ENCODE peak calls at places on chromosome 9, in five cellular contexts. K is stomach; F is CD8-positive, alpha-beta T cell; H is upper lobe of right lung; O is psoas muscle. U is an unnamed sample.
A peak's percentile ranks its signal among the peaks of the same experiment; 100 is the strongest.

GRCh38 chr9:93085676-93086075 is 10.3 kb upstream of the CARD19 start:
- DNase-seq in K (no peak), F (no peak), O (no peak), H (peak; percentile 9), U (no peak)

GRCh38 chr9:3968891-3969290 is 331.0 kb downstream of the GLIS3 start:
- DNase-seq in F (no peak), K (no peak), H (no peak), O (no peak), U (no peak)

GRCh38 chr9:95286151-95286550 is 31.4 kb downstream of the FANCC start:
- DNase-seq in K (no peak), F (no peak), H (no peak), O (no peak), U (no peak)

GRCh38 chr9:117249799-117250198 is 165.1 kb downstream of the ASTN2 start:
- DNase-seq in H (no peak), O (no peak), F (no peak), K (no peak), U (no peak)

GRCh38 chr9:22033012-22033630 is 24.0 kb upstream of the CDKN2B start:
- DNase-seq in K (no peak), H (no peak), F (no peak), O (no peak), U (no peak)

GRCh38 chr9:76667521-76667957 is 96.7 kb upstream of the PCA3 start:
- DNase-seq in K (no peak), F (no peak), O (no peak), H (no peak), U (peak; percentile 25)

GRCh38 chr9:134208310-134208841 is 44.0 kb upstream of the RNU6ATAC start:
- DNase-seq in K (no peak), H (peak; percentile 60), O (peak; percentile 95), F (no peak), U (no peak)

GRCh38 chr9:7536310-7536939 is 263.2 kb downstream of the DMAC1 start:
- DNase-seq in K (peak; percentile 32), O (no peak), H (no peak), F (no peak), U (no peak)

GRCh38 chr9:128481561-128481960 is 23.0 kb upstream of the GLE1 start:
- DNase-seq in H (no peak), K (no peak), F (no peak), O (no peak), U (no peak)

GRCh38 chr9:29006603-29007002 is 1433.3 kb upstream of the C9orf72 start:
- DNase-seq in F (no peak), H (no peak), O (no peak), K (no peak), U (no peak)

GRCh38 chr9:74949859-74950258 is 2.9 kb downstream of the C9orf40 start:
- DNase-seq in H (no peak), F (no peak), K (no peak), O (no peak), U (no peak)

GRCh38 chr9:32550046-32550608 is 2.0 kb upstream of the SMIM27 start:
- DNase-seq in H (no peak), K (no peak), O (no peak), F (no peak), U (no peak)

GRCh38 chr9:76787677-76788076 is 23.4 kb downstream of the PCA3 start:
- DNase-seq in O (no peak), H (no peak), K (no peak), F (no peak), U (no peak)

GRCh38 chr9:124639637-124640036 is 131.5 kb downstream of the NR6A1 start:
- DNase-seq in K (no peak), H (no peak), O (no peak), F (no peak), U (no peak)

GRCh38 chr9:110578896-110579752 is at the start of gene SVEP1:
- DNase-seq in H (peak; percentile 85), K (no peak), O (peak; percentile 76), F (no peak), U (no peak)

GRCh38 chr9:113461285-113461684 is 2.2 kb upstream of the RGS3 start:
- DNase-seq in H (no peak), F (no peak), O (no peak), K (no peak), U (no peak)

GRCh38 chr9:111945216-111945615 is 48.6 kb downstream of the UGCG start:
- DNase-seq in O (no peak), H (no peak), K (no peak), F (no peak), U (no peak)

GRCh38 chr9:82117025-82117424 is 128.5 kb downstream of the SPATA31D1 start:
- DNase-seq in H (no peak), F (no peak), O (no peak), K (no peak), U (no peak)

GRCh38 chr9:126053913-126054312 is 272.7 kb upstream of the MVB12B start:
- DNase-seq in F (no peak), O (peak; percentile 3), K (no peak), H (peak; percentile 21), U (no peak)

GRCh38 chr9:38008168-38009034 is 60.6 kb downstream of the SHB start:
- DNase-seq in K (peak; percentile 35), H (peak; percentile 94), F (no peak), O (no peak), U (peak; percentile 79)

GRCh38 chr9:28563612-28564011 is 990.3 kb upstream of the C9orf72 start:
- DNase-seq in O (no peak), H (no peak), K (no peak), F (no peak), U (no peak)

GRCh38 chr9:4020747-4021296 is 279.0 kb downstream of the GLIS3 start:
- DNase-seq in H (no peak), O (no peak), K (no peak), F (no peak), U (no peak)

GRCh38 chr9:87292449-87293191 is 205.0 kb upstream of the DAPK1 start:
- DNase-seq in F (no peak), O (no peak), H (no peak), K (no peak), U (no peak)

GRCh38 chr9:73893230-73893629 is 603.9 kb upstream of the RORB start:
- DNase-seq in K (no peak), H (no peak), F (no peak), O (no peak), U (no peak)

GRCh38 chr9:121650220-121651013 is 1.0 kb upstream of the DAB2IP start:
- DNase-seq in K (peak; percentile 61), F (no peak), O (peak; percentile 72), H (peak; percentile 72), U (peak; percentile 2)

GRCh38 chr9:137731216-137731946 is 112.6 kb downstream of the EHMT1 start:
- DNase-seq in F (no peak), O (peak; percentile 83), H (no peak), K (no peak), U (no peak)

GRCh38 chr9:121026260-121026691 is 23.8 kb downstream of the C5 start:
- DNase-seq in F (no peak), H (no peak), O (no peak), K (no peak), U (no peak)

GRCh38 chr9:30411571-30411970 is 1972.9 kb upstream of the ACO1 start:
- DNase-seq in F (no peak), H (no peak), K (no peak), O (no peak), U (no peak)

GRCh38 chr9:69895185-69895584 is 74.6 kb downstream of the CFAP95 start:
- DNase-seq in O (no peak), F (no peak), K (no peak), H (no peak), U (no peak)

GRCh38 chr9:15087031-15087417 is 176.8 kb upstream of the FREM1 start:
- DNase-seq in H (no peak), O (no peak), F (no peak), K (no peak), U (no peak)

GRCh38 chr9:105148328-105149006 is 96.0 kb upstream of the SLC44A1 start:
- DNase-seq in K (no peak), H (no peak), O (no peak), F (no peak), U (no peak)

GRCh38 chr9:83957029-83957513 is 22.9 kb downstream of the HNRNPK start:
- DNase-seq in H (no peak), F (no peak), O (no peak), K (no peak), U (no peak)

GRCh38 chr9:31730398-31730797 is 654.0 kb upstream of the ACO1 start:
- DNase-seq in H (no peak), F (no peak), K (no peak), O (peak; percentile 28), U (no peak)

GRCh38 chr9:18405240-18405639 is 68.7 kb upstream of the ADAMTSL1 start:
- DNase-seq in K (no peak), O (no peak), F (no peak), H (no peak), U (no peak)

GRCh38 chr9:127183814-127184582 is 61.6 kb upstream of the ANGPTL2 start:
- DNase-seq in F (no peak), O (peak; percentile 56), K (no peak), H (peak; percentile 61), U (no peak)
- H3K4me1 ChIP-seq in F (no peaks in the 10 kb centered on the region), O (peaks cover 36% of the 10 kb centered on the region), K (peaks cover 36% of the 10 kb centered on the region), H (peaks cover 24% of the 10 kb centered on the region), U (peaks cover 34% of the 10 kb centered on the region)

DNA sequence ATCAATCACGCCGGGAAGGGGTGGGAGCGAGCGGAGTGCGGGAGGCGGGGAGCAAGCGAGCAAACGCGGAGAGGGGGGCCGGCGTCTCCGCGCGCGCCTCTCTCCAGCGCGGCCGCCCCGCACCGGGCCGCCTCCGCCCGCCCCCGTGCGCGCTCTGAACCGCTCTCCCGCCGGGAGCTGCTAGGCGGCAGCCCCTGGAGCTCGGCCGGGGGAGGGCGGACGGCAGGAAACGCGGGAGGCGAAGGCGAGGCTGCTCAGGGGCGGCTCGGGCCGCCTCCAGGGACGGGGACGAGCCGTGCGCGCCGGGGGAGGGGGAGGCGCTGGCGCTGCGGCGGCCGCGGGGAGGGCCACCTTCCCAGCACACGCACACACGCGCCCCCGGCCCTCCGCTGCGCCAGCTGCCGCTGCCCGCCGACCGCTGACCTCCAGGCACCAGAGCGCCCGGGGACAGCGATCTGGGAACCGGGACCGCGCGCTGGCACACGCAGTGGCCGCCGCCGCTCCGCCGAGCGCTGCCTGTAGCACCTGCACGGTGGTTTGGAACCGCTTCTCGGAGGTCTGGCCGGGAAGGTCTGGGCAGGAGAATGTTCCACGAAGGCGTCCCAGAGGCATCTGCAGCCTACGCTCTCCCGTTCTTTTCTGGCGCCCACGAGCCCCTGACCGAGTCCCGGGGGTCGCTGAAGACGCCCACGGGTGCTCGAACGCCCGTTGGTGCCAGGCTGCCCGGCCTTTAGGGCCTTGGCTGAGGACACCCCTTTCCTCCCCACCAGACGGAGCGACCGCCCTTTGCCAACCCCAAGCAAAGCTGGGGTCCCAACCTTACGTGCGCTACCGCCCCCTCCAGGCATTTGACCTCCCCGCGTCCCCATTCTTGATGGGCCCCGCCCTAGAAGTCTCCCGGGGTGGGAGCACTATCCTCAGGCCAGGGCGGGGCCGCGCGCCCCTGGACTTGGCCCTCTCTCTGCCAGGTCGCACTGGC is at the start of gene GABBR2:
- DNase-seq in F (no peak), H (no peak), O (no peak), K (no peak), U (no peak)
- H3K27me3 ChIP-seq in F (peaks cover 4% of the 10 kb centered on the region), H (peaks cover 68% of the 10 kb centered on the region), O (peaks cover 11% of the 10 kb centered on the region), K (peaks cover 26% of the 10 kb centered on the region), U (peaks cover 58% of the 10 kb centered on the region)

GRCh38 chr9:89670114-89670513 is 65.3 kb downstream of the GADD45G start:
- DNase-seq in O (no peak), F (no peak), H (peak; percentile 53), K (no peak), U (no peak)
- H3K27ac ChIP-seq in O (no peak overlapping the region), F (no peak overlapping the region), H (no peak overlapping the region), K (peak overlapping the region; percentile 80), U (no peak overlapping the region)

GRCh38 chr9:131601683-131602181 is 56.4 kb downstream of the PRRT1B start:
- DNase-seq in H (no peak), K (no peak), F (no peak), O (no peak), U (no peak)
- H3K4me1 ChIP-seq in H (peaks cover 9% of the 10 kb centered on the region), K (peaks cover 5% of the 10 kb centered on the region), F (no peaks in the 10 kb centered on the region), O (no peaks in the 10 kb centered on the region), U (peaks cover 9% of the 10 kb centered on the region)

U was measured in SJSA1.